ENCODE peak calls at places on chromosomes 5 and 9, in six cellular contexts. U is mesendoderm, T is fibroblast of lung, X is A549, R is MM.1S, Q is GM12878. P is an unnamed sample. For H3K4me1, the result is how much of the 10 kb centered on the place peaks cover.

GRCh38 chr9:134428559-134428958 is 102.3 kb downstream of the RXRA start:
- DNase-seq in U (no peak), T (no peak), X (no peak), R (no peak), Q (no peak), P (no peak)

GRCh38 chr5:94082405-94082804 is 341.0 kb upstream of the POU5F2 start:
- DNase-seq in U (no peak), T (no peak), X (no peak), R (no peak), Q (no peak), P (no peak)

GRCh38 chr5:176728810-176729209 is 81.5 kb downstream of the TSPAN17 start:
- DNase-seq in U (no peak), T (no peak), X (no peak), R (no peak), Q (no peak), P (no peak)

GRCh38 chr9:79193001-79193400 is 378.8 kb upstream of the TLE4 start:
- DNase-seq in U (no peak), T (peak), X (no peak), R (no peak), Q (no peak), P (no peak)

GRCh38 chr5:157025093-157025698 is 33.7 kb downstream of the HAVCR1 start:
- DNase-seq in U (no peak), T (no peak), X (no peak), R (no peak), Q (peak), P (no peak)

GRCh38 chr9:16184964-16185646 is 632.3 kb downstream of the CCDC171 start:
- DNase-seq in U (no peak), T (peak), X (peak), R (no peak), Q (no peak), P (no peak)

GRCh38 chr9:17116400-17116837 is 18.4 kb upstream of the CNTLN start:
- DNase-seq in U (peak), T (peak), X (peak), R (peak), Q (no peak), P (peak)

GRCh38 chr9:72557549-72557948 is 36.1 kb downstream of the TMC1 start:
- DNase-seq in U (peak), T (peak), X (peak), R (no peak), Q (no peak), P (peak)

GRCh38 chr5:2094616-2094995 is 211.9 kb upstream of the IRX4 start:
- DNase-seq in U (no peak), T (no peak), X (no peak), R (no peak), Q (no peak), P (no peak)

GRCh38 chr5:24749701-24750100 is 104.9 kb upstream of the CDH10 start:
- DNase-seq in U (no peak), T (peak), X (no peak), R (no peak), Q (no peak), P (no peak)

GRCh38 chr9:136465500-136466154 is 17.2 kb downstream of the SEC16A start:
- DNase-seq in U (no peak), T (no peak), X (no peak), R (no peak), Q (no peak), P (no peak)

GRCh38 chr5:172178301-172179031 is 9.6 kb downstream of the STK10 start:
- DNase-seq in U (no peak), T (no peak), X (no peak), R (peak), Q (no peak), P (no peak)

GRCh38 chr5:111857633-111858032 is 100.6 kb upstream of the NREP start:
- DNase-seq in U (no peak), T (no peak), X (no peak), R (no peak), Q (no peak), P (no peak)

GRCh38 chr9:121736147-121736721 is 84.8 kb downstream of the DAB2IP start:
- DNase-seq in U (peak), T (peak), X (peak), R (no peak), Q (no peak), P (no peak)

GRCh38 chr5:9513825-9514224 is 32.0 kb downstream of the SEMA5A start:
- DNase-seq in U (peak), T (no peak), X (no peak), R (no peak), Q (no peak), P (no peak)

GRCh38 chr9:126661521-126662251 is 48.0 kb downstream of the LMX1B start:
- DNase-seq in U (peak), T (peak), X (peak), R (no peak), Q (no peak), P (peak)

GRCh38 chr5:115349001-115349817 is 52.8 kb upstream of the CCDC112 start:
- DNase-seq in U (no peak), T (peak), X (peak), R (no peak), Q (no peak), P (peak)

GRCh38 chr9:138022121-138022741 is 144.6 kb downstream of the CACNA1B start:
- DNase-seq in U (peak), T (no peak), X (peak), R (peak), Q (no peak), P (peak)

GRCh38 chr5:172361566-172362238 is 78.1 kb upstream of the UBTD2 start:
- DNase-seq in U (peak), T (peak), X (peak), R (no peak), Q (peak), P (peak)

DNA sequence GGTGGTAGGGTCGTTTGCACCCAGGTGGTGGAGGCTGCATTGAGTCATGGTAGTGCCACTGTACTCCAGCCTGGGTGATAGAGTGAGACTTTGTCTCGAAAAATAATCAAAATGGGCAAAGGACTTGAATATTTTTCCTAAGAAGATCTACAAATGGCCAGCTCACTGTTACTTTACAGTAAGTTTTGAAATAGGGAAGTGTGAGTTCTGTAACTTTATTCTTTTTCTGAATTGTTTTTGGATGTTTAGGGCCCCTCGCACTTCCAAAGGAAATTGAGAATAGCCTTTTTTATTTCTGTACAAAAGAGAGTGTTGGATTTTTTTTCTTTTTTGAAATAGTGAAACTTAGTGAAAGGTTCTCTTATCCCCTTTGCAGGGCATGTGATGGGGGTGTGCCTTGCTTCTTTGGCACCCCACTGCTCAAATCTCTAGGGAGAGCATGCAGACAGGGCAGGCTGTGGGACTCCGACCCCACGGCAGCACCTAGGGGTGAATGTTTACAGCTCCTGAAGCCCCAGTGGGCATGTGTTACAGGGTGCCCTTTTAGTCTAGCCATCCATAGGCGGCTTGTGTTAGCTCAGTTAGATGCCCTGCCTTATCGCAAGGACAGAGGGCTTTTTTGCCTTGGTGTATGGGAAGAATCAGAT is 33.3 kb downstream of the GPBP1 start:
- DNase-seq in U (no peak), T (no peak), X (no peak), R (no peak), Q (no peak), P (no peak)
- H3K4me1 ChIP-seq in U (under half), T (under half), X (under half), R (under half), Q (under half), P (under half)

GRCh38 chr5:81075041-81075440 is 114.9 kb downstream of the RASGRF2 start:
- DNase-seq in U (no peak), T (no peak), X (no peak), R (no peak), Q (no peak), P (no peak)
- H3K4me2 ChIP-seq in U (no peak), T (no peak), X (no peak), R (no peak), Q (no peak), P (no peak)

DNA sequence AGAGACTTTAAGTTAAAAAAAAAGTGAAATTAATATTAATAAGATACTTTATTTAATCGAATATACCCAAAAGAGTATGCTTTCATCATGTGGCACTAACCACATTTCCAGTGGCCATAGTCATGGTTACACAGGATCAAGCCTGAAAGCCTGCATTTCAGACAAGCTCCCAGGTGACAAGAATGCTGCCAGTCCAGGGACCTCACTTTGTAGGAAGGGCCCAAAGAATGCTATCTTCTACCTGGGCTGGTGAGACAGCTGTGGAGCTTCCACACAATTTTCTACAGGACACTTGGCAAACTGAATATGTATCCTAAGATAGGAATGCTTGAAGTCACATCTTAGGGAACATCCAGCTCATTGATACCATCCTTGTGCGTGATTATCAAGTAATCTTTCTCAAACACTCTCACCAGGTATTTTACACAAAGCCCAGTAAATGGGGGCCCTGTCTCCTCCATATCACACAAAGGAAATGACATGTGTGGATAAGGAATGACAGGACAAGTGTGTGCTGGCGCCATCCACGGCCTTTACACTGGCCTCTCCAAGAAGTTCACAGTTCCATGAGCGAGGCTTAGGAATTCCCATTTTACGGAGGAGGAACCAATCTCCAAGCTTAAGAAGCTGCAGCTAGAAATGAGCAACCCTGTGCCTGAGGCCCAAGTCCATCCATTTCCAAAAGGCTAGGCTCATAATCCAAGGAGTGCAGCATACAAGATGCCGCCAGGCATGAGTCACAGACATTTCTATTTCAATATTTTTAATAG is 203.6 kb downstream of the AUH start:
- DNase-seq in U (no peak), T (no peak), X (no peak), R (no peak), Q (no peak), P (no peak)
- H3K4me1 ChIP-seq in U (under half), T (under half), X (under half), R (under half), Q (under half), P (under half)

DNA sequence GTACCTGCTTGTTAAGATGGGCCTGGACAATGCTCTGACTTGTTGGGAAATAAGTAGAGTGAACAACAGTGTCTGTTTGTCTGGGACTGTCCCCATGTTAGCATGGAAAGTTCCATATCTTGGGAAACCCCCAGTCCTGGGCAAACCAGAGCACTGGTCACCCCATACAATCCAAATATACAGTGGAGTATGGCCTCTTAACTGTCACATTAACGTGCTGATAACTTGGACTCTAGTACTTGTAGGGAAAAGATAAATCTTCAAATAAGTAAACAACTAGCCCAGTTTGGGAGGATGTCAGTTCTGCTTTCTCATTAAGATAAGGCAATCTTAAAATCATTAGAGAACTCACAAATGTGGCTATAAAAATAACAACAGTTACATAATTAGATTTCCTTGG is 47.6 kb upstream of the JAK2 start:
- DNase-seq in U (no peak), T (no peak), X (no peak), R (no peak), Q (no peak), P (no peak)
- H3K4me2 ChIP-seq in U (no peak), T (no peak), X (no peak), R (peak), Q (peak), P (no peak)

GRCh38 chr9:76453785-76454184 is 5.2 kb upstream of the GCNT1 start:
- DNase-seq in U (no peak), T (peak), X (no peak), R (no peak), Q (no peak), P (peak)
- H3K4me1 ChIP-seq in U (under half), T (under half), X (under half), R (under half), Q (under half), P (under half)

DNA sequence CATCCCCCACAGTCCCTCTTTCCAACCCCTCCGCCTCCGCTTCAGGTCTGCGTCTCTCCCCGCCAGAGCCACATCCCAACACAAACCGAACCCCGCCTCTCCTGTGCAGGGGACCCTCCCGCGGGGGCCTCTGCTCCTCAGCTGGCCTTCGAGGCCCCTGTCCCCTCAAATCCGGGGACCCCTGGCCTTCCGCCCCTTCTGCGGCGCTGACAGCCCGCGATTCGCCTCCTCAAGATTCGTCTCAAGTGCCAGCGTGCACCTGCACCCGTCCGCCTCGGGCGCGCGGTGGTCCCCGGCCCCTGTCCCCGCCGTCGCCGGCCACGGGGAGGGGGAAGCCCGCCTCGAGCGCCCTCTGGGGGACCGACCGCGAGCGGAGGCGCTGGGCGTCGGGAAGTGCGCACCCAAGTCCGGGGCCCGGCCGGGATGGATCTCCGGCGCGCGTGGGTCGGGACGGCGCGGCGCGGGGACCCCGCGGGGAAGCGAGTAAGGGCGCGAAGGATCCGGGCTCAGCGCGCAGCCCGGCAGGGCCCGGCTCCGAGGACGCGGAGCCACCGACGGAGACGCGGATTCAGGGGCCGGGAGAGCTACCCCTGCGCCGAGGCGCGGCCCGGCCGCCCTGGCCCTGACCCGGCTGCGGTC is 623 bp downstream of the FLT4 start:
- DNase-seq in U (peak), T (no peak), X (peak), R (no peak), Q (no peak), P (no peak)
- H3K4me2 ChIP-seq in U (peak), T (no peak), X (peak), R (no peak), Q (no peak), P (peak)

DNA sequence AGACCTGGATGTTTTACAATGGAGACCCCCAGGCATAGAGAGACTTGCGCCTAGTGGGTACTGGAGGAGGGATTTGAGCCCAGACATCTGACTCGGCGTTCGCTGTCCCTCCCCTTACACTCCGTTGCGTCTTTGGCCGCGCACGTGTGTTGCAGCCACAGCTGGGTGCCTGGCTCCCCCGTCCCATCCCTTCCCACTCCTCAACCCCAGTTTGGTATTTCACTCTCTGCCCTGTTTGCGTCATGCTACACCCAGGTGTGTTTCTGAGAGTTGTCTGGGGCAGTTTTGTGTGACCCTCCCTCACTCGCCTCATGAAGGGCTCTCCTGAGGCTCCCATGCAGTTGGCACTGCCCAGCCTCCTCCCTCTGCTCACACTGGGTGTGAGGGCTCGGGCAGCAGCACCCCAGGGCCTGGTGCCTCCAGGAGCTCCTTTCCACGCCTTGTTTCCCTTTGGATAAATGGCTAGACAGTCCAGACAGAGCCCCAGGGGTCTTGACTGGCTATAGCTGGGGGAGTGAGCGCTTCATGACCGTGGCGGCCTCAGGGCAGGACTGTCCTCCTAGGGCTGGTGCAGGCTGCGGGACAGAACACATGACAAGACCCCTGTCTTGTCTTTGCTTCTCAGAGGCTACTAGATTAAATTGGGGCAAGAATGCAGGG is 13.6 kb downstream of the TCF7 start:
- DNase-seq in U (no peak), T (no peak), X (no peak), R (no peak), Q (no peak), P (no peak)
- H3K4me1 ChIP-seq in U (under half), T (under half), X (under half), R (under half), Q (half or more), P (under half)

DNA sequence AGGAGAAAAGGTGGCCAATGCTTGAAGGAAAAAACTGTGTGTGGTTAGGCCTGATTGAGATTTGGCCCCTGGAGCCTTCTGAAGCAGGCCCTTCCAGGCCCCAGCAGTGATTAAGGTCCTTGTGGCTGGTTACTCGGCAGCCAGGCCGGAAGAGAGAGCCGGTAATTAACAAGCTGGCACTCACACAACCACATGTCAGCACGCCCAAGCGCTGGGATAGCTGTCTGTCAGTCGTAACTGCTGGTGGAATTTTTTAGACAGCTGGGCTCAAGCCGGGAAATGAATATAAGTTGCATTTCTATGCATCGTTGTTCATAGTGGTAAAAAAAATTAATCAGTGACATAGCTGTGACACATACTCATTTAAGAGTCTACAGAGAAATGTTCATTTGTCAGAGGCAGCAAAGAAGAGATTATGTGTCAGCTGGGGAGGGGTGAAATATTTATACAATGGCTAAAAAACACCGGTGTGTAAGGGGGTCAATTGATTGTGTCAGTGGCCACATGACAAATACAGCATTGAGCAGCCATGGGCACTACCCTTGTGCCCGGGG is 13.7 kb upstream of the ARAP3 start:
- DNase-seq in U (no peak), T (peak), X (no peak), R (no peak), Q (no peak), P (peak)
- H3K4me2 ChIP-seq in U (no peak), T (no peak), X (no peak), R (no peak), Q (no peak), P (no peak)

DNA sequence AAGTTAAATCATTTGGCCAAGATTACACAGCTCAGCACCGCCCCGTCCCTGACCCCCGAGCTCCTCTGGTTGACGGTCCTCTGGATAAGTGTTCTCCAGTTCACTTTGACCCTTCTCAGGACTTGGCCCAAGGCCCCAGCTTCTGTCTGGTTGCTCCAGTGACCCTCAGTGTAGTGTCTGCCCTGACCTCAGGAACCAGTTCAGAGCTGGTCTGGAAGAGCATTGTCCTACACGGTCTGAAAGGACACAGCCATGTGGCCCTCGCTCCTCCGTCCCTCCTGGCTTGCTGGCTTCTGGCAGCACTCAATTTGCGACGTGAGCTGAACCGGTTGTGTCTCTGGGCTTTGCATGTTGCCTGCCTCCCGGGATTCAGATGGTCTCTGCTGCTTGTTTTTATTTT is 71.9 kb downstream of the PPARGC1B start:
- DNase-seq in U (no peak), T (no peak), X (no peak), R (no peak), Q (no peak), P (no peak)
- H3K4me1 ChIP-seq in U (under half), T (under half), X (half or more), R (under half), Q (half or more), P (under half)

GRCh38 chr9:113701741-113702422 is 174.2 kb upstream of the ZNF618 start:
- DNase-seq in U (no peak), T (no peak), X (no peak), R (no peak), Q (no peak), P (no peak)
- H3K4me2 ChIP-seq in U (no peak), T (no peak), X (no peak), R (no peak), Q (no peak), P (no peak)